ENCODE peak calls at places on chromosomes 7 and 10, in eight cellular contexts. V is GF-D8, C is NCI-H1105 treated with DMSO at 0.1 percent for 48 hours, Z is progenitor cell of endocrine pancreas, A is mammary epithelial cell, H is skeletal muscle cell, K is OCI-LY7, G is RKO. M is an unnamed sample.

GRCh38 chr7:26944959-26945358 is 80.6 kb upstream of the SKAP2 start:
- DNase-seq in V (no peak), C (no peak), Z (no peak), A (no peak), H (no peak), K (no peak), G (no peak), M (no peak)

GRCh38 chr10:22444219-22444788 is 99.0 kb downstream of the SPAG6 start:
- DNase-seq in V (no peak), C (no peak), Z (no peak), A (no peak), H (no peak), K (no peak), G (peak; percentile 44), M (no peak)

GRCh38 chr7:4479367-4480039 is 202.6 kb upstream of the FOXK1 start:
- DNase-seq in V (no peak), C (peak; percentile 23), Z (no peak), A (peak; percentile 55), H (no peak), K (peak; percentile 51), G (peak; percentile 79), M (peak; percentile 86)

GRCh38 chr7:117873056-117873932 is at the start of gene CTTNBP2:
- DNase-seq in V (no peak), C (peak; percentile 19), Z (peak; percentile 51), A (peak; percentile 30), H (peak; percentile 7), K (no peak), G (peak; percentile 65), M (no peak)

GRCh38 chr10:34780818-34781380 is 34.2 kb downstream of the PARD3 start:
- DNase-seq in V (no peak), C (no peak), Z (peak; percentile 14), A (no peak), H (peak; percentile 62), K (peak; percentile 2), G (no peak), M (peak; percentile 58)

GRCh38 chr7:51121945-51122425 is 194.6 kb downstream of the COBL start:
- DNase-seq in V (no peak), C (no peak), Z (no peak), A (no peak), H (no peak), K (peak; percentile 7), G (no peak), M (no peak)

GRCh38 chr7:88001744-88002530 is 67.9 kb downstream of the ADAM22 start:
- DNase-seq in V (no peak), C (no peak), Z (no peak), A (no peak), H (no peak), K (no peak), G (no peak), M (no peak)

GRCh38 chr10:91579351-91579985 is 53.4 kb downstream of the PPP1R3C start:
- DNase-seq in V (no peak), C (no peak), Z (no peak), A (no peak), H (no peak), K (no peak), G (no peak), M (no peak)

GRCh38 chr10:132193907-132194552 is 7.3 kb downstream of the DPYSL4 start:
- DNase-seq in V (no peak), C (no peak), Z (no peak), A (no peak), H (no peak), K (peak; percentile 6), G (peak; percentile 25), M (no peak)

GRCh38 chr7:26531926-26532325 is 240.3 kb downstream of the SNX10 start:
- DNase-seq in V (no peak), C (no peak), Z (no peak), A (no peak), H (no peak), K (no peak), G (no peak), M (no peak)

GRCh38 chr10:103672345-103672744 is 178.8 kb downstream of the NEURL1 start:
- DNase-seq in V (no peak), C (no peak), Z (no peak), A (no peak), H (no peak), K (no peak), G (no peak), M (no peak)

GRCh38 chr10:6580279-6581029 is 378 bp upstream of the PRKCQ start:
- DNase-seq in V (peak; percentile 39), C (peak; percentile 5), Z (peak; percentile 78), A (peak; percentile 59), H (no peak), K (peak; percentile 85), G (peak; percentile 77), M (no peak)

GRCh38 chr10:32929634-32930033 is 28.4 kb downstream of the ITGB1 start:
- DNase-seq in V (no peak), C (no peak), Z (no peak), A (peak; percentile 88), H (no peak), K (no peak), G (no peak), M (no peak)

GRCh38 chr7:77409005-77409738 is 7.0 kb downstream of the GSAP start:
- DNase-seq in V (no peak), C (no peak), Z (no peak), A (peak; percentile 74), H (no peak), K (no peak), G (peak; percentile 33), M (no peak)

GRCh38 chr10:6218692-6219493 is 16.2 kb downstream of the PFKFB3 start:
- DNase-seq in V (no peak), C (no peak), Z (no peak), A (peak; percentile 100), H (peak; percentile 49), K (no peak), G (no peak), M (peak; percentile 78)

GRCh38 chr10:69303632-69304035 is 25.3 kb downstream of the HK1 start:
- DNase-seq in V (no peak), C (no peak), Z (no peak), A (peak; percentile 79), H (no peak), K (no peak), G (peak; percentile 34), M (no peak)

GRCh38 chr7:106613861-106614560 is 46.9 kb downstream of the CCDC71L start:
- DNase-seq in V (no peak), C (no peak), Z (no peak), A (no peak), H (no peak), K (no peak), G (no peak), M (no peak)

GRCh38 chr10:78413294-78414055 is 379.8 kb downstream of the RPS24 start:
- DNase-seq in V (no peak), C (no peak), Z (no peak), A (no peak), H (no peak), K (no peak), G (no peak), M (no peak)